ENCODE peak calls at places on chromosomes 13 and 19, in nine cellular contexts. Y, F, P, B, V, E, C, R and N are unnamed samples.

GRCh38 chr13:86563308-86563707 is 764.1 kb upstream of the SLITRK6 start:
- DNase-seq in Y (peak), F (peak), P (no peak), B (peak), V (no peak), E (no peak), C (no peak), R (no peak), N (no peak)

GRCh38 chr13:94343243-94343585 is 136.3 kb downstream of the DCT start:
- DNase-seq in Y (no peak), F (peak), P (no peak), B (no peak), V (no peak), E (no peak), C (no peak), R (no peak), N (no peak)

GRCh38 chr13:113726961-113727411 is 32.0 kb upstream of the TMEM255B start:
- DNase-seq in Y (peak), F (peak), P (no peak), B (peak), V (no peak), E (no peak), C (no peak), R (no peak), N (no peak)

GRCh38 chr13:114102521-114103288 is 29.7 kb downstream of the RASA3 start:
- DNase-seq in Y (no peak), F (no peak), P (no peak), B (no peak), V (peak), E (no peak), C (no peak), R (peak), N (peak)

GRCh38 chr13:113741101-113741731 is 17.8 kb upstream of the TMEM255B start:
- DNase-seq in Y (no peak), F (no peak), P (no peak), B (no peak), V (no peak), E (no peak), C (no peak), R (no peak), N (no peak)

GRCh38 chr13:103282571-103283450 is 216.6 kb upstream of the SLC10A2 start:
- DNase-seq in Y (peak), F (peak), P (no peak), B (peak), V (no peak), E (no peak), C (no peak), R (no peak), N (peak)

GRCh38 chr19:53549354-53549753 is 11.4 kb downstream of the ZNF331 start:
- DNase-seq in Y (peak), F (peak), P (no peak), B (no peak), V (no peak), E (no peak), C (no peak), R (no peak), N (no peak)

GRCh38 chr13:60229708-60230272 is 66.1 kb upstream of the DIAPH3 start:
- DNase-seq in Y (peak), F (no peak), P (no peak), B (no peak), V (no peak), E (no peak), C (no peak), R (no peak), N (no peak)

GRCh38 chr13:106129273-106129672 is 406.2 kb downstream of the EFNB2 start:
- DNase-seq in Y (no peak), F (no peak), P (no peak), B (peak), V (no peak), E (no peak), C (no peak), R (no peak), N (no peak)

GRCh38 chr13:75470676-75471075 is 11.3 kb downstream of the TBC1D4 start:
- DNase-seq in Y (no peak), F (no peak), P (no peak), B (no peak), V (no peak), E (no peak), C (no peak), R (no peak), N (no peak)

GRCh38 chr19:2627855-2628254 is 74.6 kb downstream of the GNG7 start:
- DNase-seq in Y (no peak), F (peak), P (no peak), B (peak), V (no peak), E (no peak), C (no peak), R (no peak), N (no peak)
- H3K27ac ChIP-seq in Y (no peak), F (peak), P (peak), B (peak), V (peak), E (peak), C (peak), R (peak), N (no peak)

GRCh38 chr19:35856001-35856400 is 710 bp upstream of the KIRREL2 start:
- DNase-seq in Y (no peak), F (no peak), P (no peak), B (no peak), V (no peak), E (no peak), C (no peak), R (no peak), N (peak)
- H3K4me3 ChIP-seq in Y (peak), F (no peak), P (peak), B (no peak), V (no peak), E (peak), C (no peak), R (peak), N (peak)

GRCh38 chr19:29781582-29782580 is 29.9 kb upstream of the CCNE1 start:
- DNase-seq in Y (no peak), F (no peak), P (no peak), B (no peak), V (no peak), E (no peak), C (no peak), R (no peak), N (no peak)

GRCh38 chr19:29775575-29775900 is 36.3 kb upstream of the CCNE1 start:
- DNase-seq in Y (no peak), F (no peak), P (no peak), B (no peak), V (no peak), E (no peak), C (no peak), R (no peak), N (peak)

GRCh38 chr19:29777916-29778315 is 33.9 kb upstream of the CCNE1 start:
- DNase-seq in Y (no peak), F (no peak), P (no peak), B (no peak), V (no peak), E (no peak), C (no peak), R (no peak), N (no peak)

GRCh38 chr19:29783627-29784190 is 28.1 kb upstream of the CCNE1 start:
- DNase-seq in Y (no peak), F (no peak), P (no peak), B (no peak), V (no peak), E (no peak), C (no peak), R (no peak), N (no peak)

GRCh38 chr19:29779921-29780320 is 31.9 kb upstream of the CCNE1 start:
- DNase-seq in Y (no peak), F (no peak), P (no peak), B (no peak), V (no peak), E (no peak), C (no peak), R (no peak), N (peak)
- TF ChIP-seq CTCF in Y (no peak), F (no peak), P (no peak), B (no peak), V (no peak), E (no peak), C (no peak), R (no peak), N (peak)

GRCh38 chr19:38055655-38056521 is 148.9 kb downstream of the SIPA1L3 start:
- DNase-seq in Y (no peak), F (no peak), P (no peak), B (no peak), V (no peak), E (no peak), C (no peak), R (no peak), N (peak)
- H3K27ac ChIP-seq in Y (no peak), F (no peak), P (no peak), B (no peak), V (no peak), E (peak), C (no peak), R (no peak), N (no peak)

GRCh38 chr19:17292301-17293074 is 10.7 kb downstream of the ABHD8 start:
- DNase-seq in Y (peak), F (peak), P (peak), B (peak), V (peak), E (peak), C (peak), R (peak), N (peak)

GRCh38 chr19:17293605-17294004 is 9.6 kb downstream of the ABHD8 start:
- DNase-seq in Y (no peak), F (no peak), P (no peak), B (no peak), V (no peak), E (no peak), C (no peak), R (no peak), N (no peak)

GRCh38 chr19:17294051-17294891 is 9.0 kb downstream of the ABHD8 start:
- DNase-seq in Y (no peak), F (no peak), P (no peak), B (no peak), V (peak), E (no peak), C (no peak), R (no peak), N (peak)

GRCh38 chr19:17296976-17297375 is 6.2 kb downstream of the ABHD8 start:
- DNase-seq in Y (no peak), F (no peak), P (no peak), B (peak), V (no peak), E (no peak), C (no peak), R (no peak), N (no peak)

GRCh38 chr19:17296278-17296677 is 6.9 kb downstream of the ABHD8 start:
- DNase-seq in Y (no peak), F (peak), P (no peak), B (peak), V (no peak), E (no peak), C (no peak), R (no peak), N (no peak)
- H3K4me3 ChIP-seq in Y (no peak), F (no peak), P (no peak), B (no peak), V (no peak), E (no peak), C (no peak), R (no peak), N (no peak)

GRCh38 chr13:21053231-21053630 is 8.2 kb downstream of the LATS2 start:
- DNase-seq in Y (no peak), F (no peak), P (no peak), B (no peak), V (no peak), E (no peak), C (no peak), R (no peak), N (no peak)
- TF ChIP-seq CTCF in Y (no peak), F (no peak), P (no peak), B (no peak), V (no peak), E (no peak), C (no peak), R (no peak), N (no peak)

GRCh38 chr13:29511439-29511814 is 84.1 kb downstream of the SLC7A1 start:
- DNase-seq in Y (no peak), F (no peak), P (no peak), B (no peak), V (no peak), E (no peak), C (no peak), R (no peak), N (no peak)

GRCh38 chr13:29510698-29511438 is 84.6 kb downstream of the SLC7A1 start:
- DNase-seq in Y (no peak), F (no peak), P (no peak), B (no peak), V (no peak), E (no peak), C (no peak), R (no peak), N (no peak)

GRCh38 chr13:29508874-29509249 is 86.6 kb downstream of the SLC7A1 start:
- DNase-seq in Y (no peak), F (no peak), P (no peak), B (no peak), V (no peak), E (no peak), C (no peak), R (no peak), N (no peak)

GRCh38 chr13:29508130-29508873 is 87.2 kb downstream of the SLC7A1 start:
- DNase-seq in Y (peak), F (peak), P (peak), B (peak), V (peak), E (peak), C (no peak), R (peak), N (peak)

DNA sequence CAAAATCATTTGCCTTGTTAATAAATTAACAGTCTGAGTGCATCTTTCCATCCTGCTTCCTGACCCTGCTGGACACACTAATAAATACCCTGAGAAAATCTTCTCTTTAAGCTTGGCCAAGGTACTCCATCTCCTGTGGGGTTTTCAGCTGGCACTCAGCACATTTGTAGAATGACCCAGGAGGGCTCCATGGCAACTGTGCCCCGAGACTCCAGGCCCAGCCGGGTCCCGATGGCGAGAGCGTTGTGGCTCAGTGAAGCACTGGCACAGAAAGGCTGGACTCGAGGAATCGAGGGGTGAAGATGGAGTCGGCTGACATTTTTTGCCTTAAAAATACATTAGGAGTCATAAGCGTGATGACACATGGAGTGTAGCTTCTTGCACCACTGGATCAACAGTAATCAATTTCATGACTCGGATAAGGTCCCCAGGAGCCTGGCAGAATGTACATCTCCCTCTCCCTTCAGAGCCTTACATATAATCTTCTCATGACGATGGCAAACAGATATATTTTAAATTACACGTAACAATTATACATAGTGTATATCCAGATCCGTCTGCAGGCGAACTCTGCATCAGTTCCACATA is 85.4 kb downstream of the SLC7A1 start:
- DNase-seq in Y (no peak), F (peak), P (no peak), B (no peak), V (no peak), E (no peak), C (no peak), R (no peak), N (no peak)
- H3K27ac ChIP-seq in Y (peak), F (no peak), P (no peak), B (no peak), V (no peak), E (no peak), C (no peak), R (no peak), N (no peak)